ENCODE peak calls at places on chromosomes 1 and 21, in nine cellular contexts. V is PC-9; Z is B cell; C is suprapubic skin; D is GM12864; A is CD4-positive, alpha-beta T cell; I is neural crest cell; S is epithelial cell of esophagus; X is activated CD8-positive, alpha-beta T cell treated with anti-CD3 and anti-CD28 coated beads for 36 hours. N is an unnamed sample.

GRCh38 chr1:62541048-62541447 is 56.3 kb upstream of the ANGPTL3 start:
- DNase-seq in A (no peak), I (no peak), X (no peak), D (no peak), S (no peak), V (no peak), C (no peak), Z (no peak), N (no peak)

GRCh38 chr1:62318320-62318755 is 896 bp downstream of the KANK4 start:
- DNase-seq in X (no peak), S (no peak), A (no peak), C (no peak), I (no peak), V (no peak), Z (no peak), D (no peak), N (no peak)

GRCh38 chr1:150596095-150596892 is 16.9 kb upstream of the MCL1 start:
- DNase-seq in C (no peak), X (no peak), D (no peak), A (no peak), V (no peak), Z (no peak), I (no peak), S (peak), N (no peak)

GRCh38 chr1:162564762-162565218 is 3.3 kb downstream of the UAP1 start:
- DNase-seq in D (no peak), C (no peak), A (no peak), I (no peak), Z (no peak), S (peak), X (peak), V (no peak), N (no peak)

GRCh38 chr1:174007846-174008245 is 14.3 kb downstream of the RC3H1 start:
- DNase-seq in V (peak), I (no peak), X (no peak), Z (no peak), D (no peak), S (peak), A (no peak), C (no peak), N (no peak)

GRCh38 chr1:26861889-26862371 is 1.0 kb upstream of the SFN start:
- DNase-seq in C (no peak), I (no peak), V (peak), S (peak), A (no peak), Z (no peak), X (no peak), D (no peak), N (no peak)

GRCh38 chr1:110150330-110151174 is at the start of gene SLC6A17:
- DNase-seq in X (peak), Z (no peak), D (no peak), C (no peak), S (peak), V (peak), I (peak), A (no peak), N (no peak)

GRCh38 chr1:112849425-112849966 is 106.5 kb downstream of the SLC16A1 start:
- DNase-seq in C (no peak), S (peak), Z (no peak), I (peak), V (peak), X (peak), A (no peak), D (no peak), N (no peak)

GRCh38 chr1:214003233-214003632 is 15.5 kb downstream of the PROX1 start:
- DNase-seq in I (no peak), V (no peak), A (no peak), Z (no peak), D (no peak), C (no peak), X (no peak), S (no peak), N (no peak)

GRCh38 chr1:45945426-45945825 is 142.0 kb downstream of the MAST2 start:
- DNase-seq in X (no peak), A (no peak), Z (no peak), I (no peak), S (peak), D (no peak), C (no peak), V (no peak), N (no peak)

GRCh38 chr1:110780600-110781484 is 92.1 kb upstream of the CD53 start:
- DNase-seq in I (peak), V (peak), D (peak), X (peak), C (peak), Z (peak), S (peak), A (peak), N (peak)

GRCh38 chr1:39173995-39174380 is 30.5 kb upstream of the MACF1 start:
- DNase-seq in X (no peak), D (no peak), V (no peak), I (no peak), Z (no peak), C (no peak), A (no peak), S (no peak), N (no peak)

GRCh38 chr1:2379733-2380404 is 11.5 kb downstream of the MORN1 start:
- DNase-seq in I (no peak), S (no peak), C (no peak), A (no peak), Z (no peak), D (no peak), X (no peak), V (no peak), N (no peak)

GRCh38 chr1:51168266-51168845 is 66.3 kb downstream of the C1orf185 start:
- DNase-seq in Z (no peak), S (no peak), C (no peak), D (no peak), A (no peak), X (no peak), V (no peak), I (no peak), N (no peak)

GRCh38 chr1:219415915-219416314 is 197.0 kb downstream of the ZC3H11B start:
- DNase-seq in Z (no peak), S (no peak), V (no peak), X (no peak), A (no peak), I (no peak), D (no peak), C (no peak), N (no peak)

GRCh38 chr1:53172751-53173498 is 23.7 kb upstream of the CPT2 start:
- DNase-seq in S (no peak), C (no peak), A (no peak), D (no peak), I (no peak), X (peak), V (no peak), Z (no peak), N (peak)

GRCh38 chr1:2585318-2586092 is 1.1 kb upstream of the PRXL2B start:
- DNase-seq in I (no peak), A (peak), S (peak), D (peak), V (no peak), C (no peak), Z (peak), X (peak), N (peak)

GRCh38 chr1:31701137-31701736 is 2.6 kb downstream of the COL16A1 start:
- DNase-seq in C (peak), V (peak), X (peak), S (peak), I (no peak), Z (no peak), D (no peak), A (no peak), N (no peak)

GRCh38 chr21:39444406-39445145 is 1.0 kb downstream of the LCA5L start:
- DNase-seq in D (no peak), V (no peak), X (peak), I (no peak), Z (no peak), S (peak), A (no peak), C (no peak), N (no peak)

GRCh38 chr21:39441502-39442475 is 3.8 kb downstream of the LCA5L start:
- DNase-seq in X (peak), S (peak), D (peak), I (no peak), Z (peak), A (no peak), V (peak), C (no peak), N (peak)

GRCh38 chr21:39451332-39452206 is at the start of gene SH3BGR:
- DNase-seq in D (no peak), C (no peak), X (no peak), Z (no peak), A (no peak), I (no peak), V (no peak), S (peak), N (no peak)

GRCh38 chr21:39447264-39447663 is 1.7 kb upstream of the LCA5L start:
- DNase-seq in I (no peak), D (no peak), S (no peak), V (no peak), C (no peak), A (no peak), Z (no peak), X (no peak), N (no peak)

GRCh38 chr21:39445339-39446269 is at the start of gene LCA5L:
- DNase-seq in I (peak), D (peak), V (peak), Z (peak), X (peak), A (peak), C (peak), S (peak), N (peak)
- TF ChIP-seq CTCF in I (peak), D (peak), V (no peak), Z (peak), X (no peak), A (no peak), C (no peak), S (no peak), N (no peak)

GRCh38 chr1:10105484-10105883 is 72.7 kb downstream of the UBE4B start:
- DNase-seq in C (no peak), Z (no peak), D (no peak), V (no peak), I (no peak), S (peak), A (no peak), X (no peak), N (no peak)

GRCh38 chr1:10103193-10103592 is 70.4 kb downstream of the UBE4B start:
- DNase-seq in Z (no peak), X (no peak), A (no peak), D (no peak), C (no peak), S (no peak), I (no peak), V (no peak), N (no peak)

GRCh38 chr1:10104844-10105243 is 72.1 kb downstream of the UBE4B start:
- DNase-seq in I (no peak), D (no peak), C (no peak), V (no peak), S (no peak), X (no peak), A (no peak), Z (no peak), N (no peak)

GRCh38 chr1:10106241-10106640 is 73.5 kb downstream of the UBE4B start:
- DNase-seq in S (no peak), D (no peak), I (no peak), Z (no peak), A (no peak), C (no peak), X (no peak), V (no peak), N (no peak)

GRCh38 chr1:10101929-10102328 is 69.2 kb downstream of the UBE4B start:
- DNase-seq in Z (no peak), S (no peak), X (no peak), A (no peak), I (no peak), V (no peak), C (no peak), D (no peak), N (no peak)
- TF ChIP-seq CTCF in Z (no peak), S (no peak), X (no peak), A (no peak), I (peak), V (peak), C (no peak), D (peak), N (no peak)

GRCh38 chr1:64203420-64203819 is at the start of gene UBE2U:
- DNase-seq in S (no peak), D (no peak), C (no peak), X (no peak), A (no peak), I (no peak), Z (no peak), V (no peak), N (no peak)

GRCh38 chr1:64212023-64212422 is 8.6 kb downstream of the UBE2U start:
- DNase-seq in A (no peak), D (no peak), S (peak), C (no peak), X (no peak), I (no peak), Z (no peak), V (no peak), N (no peak)

DNA sequence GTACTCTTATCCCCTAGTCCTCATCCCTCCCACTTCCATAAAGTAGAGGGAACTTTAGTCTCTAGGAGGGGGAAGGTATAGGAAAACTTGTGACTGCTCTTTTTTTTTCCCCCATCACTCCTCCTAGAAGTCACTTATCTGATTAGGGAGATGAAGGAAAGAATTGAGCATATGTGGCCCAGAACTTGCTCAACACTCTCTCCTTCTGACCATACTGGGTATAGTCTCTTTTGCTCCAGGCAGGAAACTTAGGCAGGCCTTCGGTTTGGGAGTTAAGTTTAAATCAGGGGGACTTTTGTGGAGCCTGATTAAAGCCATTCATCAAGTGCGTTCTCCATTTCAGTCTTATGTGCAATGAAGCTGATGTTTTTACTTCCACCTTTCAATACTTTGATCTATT is 5.8 kb downstream of the UBE2U start:
- DNase-seq in C (no peak), V (no peak), Z (no peak), D (no peak), A (no peak), S (no peak), I (no peak), X (no peak), N (no peak)
- TF ChIP-seq CTCF in C (no peak), V (no peak), Z (no peak), D (no peak), A (no peak), S (no peak), I (no peak), X (no peak), N (no peak)

DNA sequence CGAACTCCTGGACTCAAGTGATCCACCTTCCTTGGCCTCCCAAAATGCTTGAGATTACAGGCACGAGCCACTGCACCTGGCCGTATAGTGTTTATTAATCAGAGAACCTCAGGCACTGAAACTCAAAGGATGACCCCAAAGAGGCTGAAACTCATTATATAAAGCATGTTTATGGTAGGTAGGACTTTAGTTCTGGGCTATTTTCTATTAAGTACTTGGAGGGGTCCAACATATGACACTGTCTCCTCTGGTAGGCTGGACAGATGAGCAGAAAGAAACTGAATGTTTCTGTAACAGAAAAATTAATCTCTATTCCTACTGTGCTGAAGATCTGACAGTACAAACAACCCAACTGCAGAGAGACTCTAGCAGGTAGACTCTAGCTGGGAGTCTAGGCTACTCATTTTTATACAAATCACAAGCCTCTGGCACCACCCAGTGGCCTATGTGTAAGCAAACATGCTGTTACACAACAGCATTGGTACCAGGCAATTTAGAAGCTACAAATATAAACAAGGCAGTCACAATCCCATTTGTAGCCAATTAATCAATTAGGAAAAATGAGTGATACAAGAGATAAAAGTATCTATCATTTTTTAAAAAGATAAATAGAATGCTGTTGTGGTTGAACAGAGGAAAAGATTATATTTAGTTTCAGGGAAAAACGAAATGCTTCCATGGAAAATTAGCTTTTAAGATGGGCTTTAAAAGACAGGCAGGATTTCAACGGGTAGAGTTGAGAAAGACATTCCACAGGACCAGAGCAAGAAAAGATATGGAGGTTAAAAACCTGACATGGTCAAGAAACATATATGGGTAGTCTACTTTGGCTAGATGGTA is 10.4 kb downstream of the DCAF8 start:
- DNase-seq in S (peak), V (peak), C (peak), X (peak), A (peak), D (peak), I (peak), Z (peak), N (peak)
- TF ChIP-seq CTCF in S (peak), V (peak), C (peak), X (peak), A (peak), D (peak), I (peak), Z (peak), N (peak)

GRCh38 chr1:172321429-172321828 is 99.1 kb upstream of the C1orf105 start:
- DNase-seq in A (no peak), Z (no peak), C (no peak), S (no peak), V (no peak), D (no peak), I (no peak), X (no peak), N (no peak)
- TF ChIP-seq CTCF in A (no peak), Z (no peak), C (no peak), S (no peak), V (no peak), D (no peak), I (no peak), X (no peak), N (no peak)

DNA sequence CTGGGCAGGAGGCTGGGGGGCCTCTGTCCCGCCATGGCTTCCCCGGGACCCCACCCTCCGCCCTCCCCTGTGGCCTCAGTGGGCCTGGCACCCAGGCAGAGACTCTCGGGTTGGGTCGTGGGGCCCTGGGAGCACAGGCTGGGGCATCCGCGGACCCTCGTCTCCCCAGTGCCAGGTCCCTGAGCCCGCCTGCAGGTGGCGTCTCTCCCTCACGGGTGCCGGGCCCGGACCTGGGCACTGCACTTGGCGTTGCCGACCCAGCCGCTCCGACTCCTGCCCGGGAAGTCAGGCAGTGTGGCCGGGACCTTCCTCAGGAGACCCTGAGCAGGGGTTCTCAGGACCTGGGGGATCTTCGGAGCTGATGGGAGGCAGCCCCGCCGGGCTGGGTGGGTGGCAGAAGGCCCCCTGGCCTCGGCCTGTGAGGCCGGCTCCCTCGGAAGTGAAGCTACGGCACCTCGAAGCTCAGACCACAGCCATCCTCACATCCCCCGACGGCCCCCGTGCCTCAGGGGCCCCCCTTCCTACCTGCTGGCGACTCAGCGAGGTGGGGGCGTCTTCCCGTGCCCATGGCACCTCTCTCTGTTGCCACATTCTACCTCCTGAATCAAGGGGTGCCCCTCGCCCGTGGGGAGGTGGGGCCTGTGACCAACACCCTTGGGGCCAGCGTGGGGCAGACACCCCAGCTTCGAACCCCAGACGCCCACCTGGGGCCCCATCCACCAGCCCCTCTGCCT is 6.4 kb upstream of the C1orf159 start:
- DNase-seq in V (no peak), X (peak), A (peak), Z (peak), D (no peak), C (no peak), I (peak), S (peak), N (peak)
- TF ChIP-seq CTCF in V (peak), X (peak), A (peak), Z (peak), D (peak), C (peak), I (peak), S (peak), N (peak)

GRCh38 chr1:72280714-72281113 is 1.6 kb downstream of the NEGR1 start:
- DNase-seq in I (no peak), C (no peak), V (no peak), Z (no peak), S (no peak), D (no peak), X (no peak), A (no peak), N (no peak)
- TF ChIP-seq CTCF in I (no peak), C (no peak), V (no peak), Z (no peak), S (no peak), D (no peak), X (no peak), A (no peak), N (no peak)

DNA sequence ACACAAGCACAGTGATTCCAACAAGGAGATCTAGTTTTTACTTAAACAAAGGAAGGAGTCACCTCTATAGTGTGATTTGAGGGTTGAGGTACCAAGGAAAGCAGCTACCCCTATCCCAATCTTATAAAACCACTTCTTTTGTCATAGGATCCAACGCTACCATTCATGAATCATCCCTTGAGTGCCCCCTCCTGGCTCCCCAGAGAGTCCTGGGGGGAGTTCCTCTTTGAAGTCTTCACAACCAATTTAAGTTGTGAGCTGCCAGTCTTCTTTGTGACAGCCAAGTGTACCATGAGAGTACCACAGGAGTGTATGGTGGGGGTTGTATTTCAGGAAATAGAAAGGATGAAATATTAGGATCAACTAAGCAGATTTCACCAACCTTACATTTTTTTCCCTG is 39.1 kb upstream of the NHLH2 start:
- DNase-seq in D (no peak), S (no peak), V (no peak), I (no peak), X (no peak), C (no peak), A (no peak), Z (no peak), N (no peak)
- TF ChIP-seq CTCF in D (peak), S (no peak), V (no peak), I (no peak), X (no peak), C (no peak), A (no peak), Z (no peak), N (no peak)

GRCh38 chr21:14949603-14950002 is 115.2 kb downstream of the NRIP1 start:
- DNase-seq in C (no peak), S (no peak), A (no peak), D (no peak), X (no peak), Z (no peak), I (no peak), V (no peak), N (no peak)

GRCh38 chr21:14957836-14958235 is 107.0 kb downstream of the NRIP1 start:
- DNase-seq in A (no peak), D (no peak), X (no peak), I (no peak), Z (no peak), S (peak), C (no peak), V (no peak), N (no peak)

GRCh38 chr21:14956826-14957225 is 108.0 kb downstream of the NRIP1 start:
- DNase-seq in D (no peak), C (no peak), I (no peak), Z (no peak), X (no peak), S (peak), V (peak), A (no peak), N (no peak)

GRCh38 chr21:14955936-14956520 is 108.8 kb downstream of the NRIP1 start:
- DNase-seq in I (no peak), S (no peak), V (peak), Z (no peak), X (no peak), A (no peak), D (no peak), C (no peak), N (no peak)

GRCh38 chr21:14952916-14953315 is 111.9 kb downstream of the NRIP1 start:
- DNase-seq in Z (no peak), X (no peak), A (no peak), D (no peak), C (no peak), V (no peak), S (no peak), I (no peak), N (no peak)
- TF ChIP-seq CTCF in Z (no peak), X (no peak), A (no peak), D (no peak), C (no peak), V (no peak), S (no peak), I (no peak), N (no peak)

N was measured in GM20000.